ENCODE peak calls at places on chromosomes 12 and 14, in eight cellular contexts. D is aorta, S is A549, O is right atrium auricular region, F is mesenchymal stem cell, Q is mammary epithelial cell, N is small intestine, P is cardiac muscle cell. L is an unnamed sample.

GRCh38 chr14:50906326-50906725 is 34.5 kb downstream of the ABHD12B start:
- DNase-seq in D (no peak), S (no peak), O (no peak), F (no peak), Q (no peak), N (no peak), P (no peak), L (no peak)

GRCh38 chr14:70655110-70655826 is 13.6 kb downstream of the TTC9 start:
- DNase-seq in D (no peak), S (no peak), O (no peak), F (no peak), Q (no peak), N (peak), P (no peak), L (no peak)

GRCh38 chr14:95389471-95390011 is 69.8 kb upstream of the CLMN start:
- DNase-seq in D (peak), S (no peak), O (peak), F (no peak), Q (peak), N (no peak), P (peak), L (no peak)

GRCh38 chr12:96500686-96501085 is 11.3 kb downstream of the CFAP54 start:
- DNase-seq in D (no peak), S (no peak), O (no peak), F (no peak), Q (no peak), N (no peak), P (peak), L (no peak)

GRCh38 chr12:30926243-30927209 is at the start of gene TSPAN11:
- DNase-seq in D (peak), S (no peak), O (no peak), F (peak), Q (no peak), N (no peak), P (peak), L (no peak)

GRCh38 chr12:6635375-6635855 is 344 bp downstream of the LPAR5 start:
- DNase-seq in D (no peak), S (no peak), O (no peak), F (peak), Q (no peak), N (peak), P (no peak), L (no peak)

GRCh38 chr12:60594035-60594711 is 998.3 kb downstream of the SLC16A7 start:
- DNase-seq in D (no peak), S (no peak), O (no peak), F (no peak), Q (no peak), N (no peak), P (no peak), L (no peak)

GRCh38 chr14:54088271-54088670 is 131.6 kb upstream of the BMP4 start:
- DNase-seq in D (no peak), S (no peak), O (no peak), F (no peak), Q (no peak), N (no peak), P (no peak), L (no peak)

GRCh38 chr12:110743571-110744093 is 941 bp upstream of the PPP1CC start:
- DNase-seq in D (peak), S (no peak), O (peak), F (peak), Q (peak), N (peak), P (peak), L (peak)

GRCh38 chr12:72011374-72011773 is 72.7 kb downstream of the TPH2 start:
- DNase-seq in D (no peak), S (no peak), O (no peak), F (no peak), Q (no peak), N (no peak), P (peak), L (no peak)

GRCh38 chr12:80636832-80637231 is 70.6 kb upstream of the MYF6 start:
- DNase-seq in D (no peak), S (no peak), O (no peak), F (no peak), Q (no peak), N (no peak), P (no peak), L (no peak)

GRCh38 chr14:95462491-95462890 is 54.0 kb downstream of the SYNE3 start:
- DNase-seq in D (no peak), S (no peak), O (no peak), F (no peak), Q (no peak), N (no peak), P (no peak), L (no peak)

GRCh38 chr14:35244542-35244941 is 47.6 kb upstream of the PSMA6 start:
- DNase-seq in D (no peak), S (no peak), O (no peak), F (no peak), Q (no peak), N (no peak), P (no peak), L (no peak)

GRCh38 chr12:62749586-62749985 is 185.4 kb downstream of the PPM1H start:
- DNase-seq in D (no peak), S (no peak), O (no peak), F (no peak), Q (no peak), N (no peak), P (no peak), L (no peak)

GRCh38 chr12:76554411-76555225 is 5.0 kb downstream of the OSBPL8 start:
- DNase-seq in D (no peak), S (no peak), O (no peak), F (no peak), Q (no peak), N (no peak), P (no peak), L (no peak)

GRCh38 chr12:45655186-45655585 is 74.3 kb upstream of the ARID2 start:
- DNase-seq in D (no peak), S (no peak), O (no peak), F (no peak), Q (peak), N (peak), P (peak), L (no peak)

GRCh38 chr14:56487090-56487667 is 92.4 kb upstream of the TMEM260 start:
- DNase-seq in D (no peak), S (peak), O (no peak), F (peak), Q (peak), N (peak), P (peak), L (no peak)

GRCh38 chr12:124694846-124695497 is 127.6 kb upstream of the NCOR2 start:
- DNase-seq in D (peak), S (no peak), O (peak), F (no peak), Q (peak), N (no peak), P (peak), L (no peak)

GRCh38 chr12:110537605-110538409 is 35.7 kb downstream of the RAD9B start:
- DNase-seq in D (peak), S (no peak), O (no peak), F (no peak), Q (peak), N (peak), P (no peak), L (no peak)

GRCh38 chr12:93580682-93581081 is 8.2 kb downstream of the SOCS2 start:
- DNase-seq in D (no peak), S (no peak), O (no peak), F (no peak), Q (no peak), N (no peak), P (no peak), L (no peak)

GRCh38 chr12:116864371-116865160 is 16.7 kb downstream of the HRK start:
- DNase-seq in D (no peak), S (no peak), O (no peak), F (no peak), Q (peak), N (no peak), P (peak), L (no peak)

GRCh38 chr14:95291859-95292542 is 27.7 kb downstream of the CLMN start:
- DNase-seq in D (peak), S (no peak), O (peak), F (peak), Q (peak), N (peak), P (peak), L (no peak)

GRCh38 chr12:40942326-40942725 is 245.8 kb upstream of the PDZRN4 start:
- DNase-seq in D (no peak), S (no peak), O (no peak), F (peak), Q (no peak), N (no peak), P (peak), L (no peak)

GRCh38 chr14:93155667-93156066 is 29.0 kb downstream of the MOAP1 start:
- DNase-seq in D (no peak), S (no peak), O (no peak), F (no peak), Q (no peak), N (no peak), P (peak), L (no peak)

GRCh38 chr12:128792398-128792797 is 31.4 kb downstream of the SLC15A4 start:
- DNase-seq in D (no peak), S (no peak), O (no peak), F (no peak), Q (no peak), N (no peak), P (no peak), L (no peak)

GRCh38 chr14:100067481-100067880 is 2.3 kb downstream of the EVL start:
- DNase-seq in D (no peak), S (no peak), O (no peak), F (no peak), Q (no peak), N (no peak), P (no peak), L (no peak)

GRCh38 chr14:100070310-100070709 is 5.1 kb downstream of the EVL start:
- DNase-seq in D (no peak), S (no peak), O (no peak), F (no peak), Q (no peak), N (no peak), P (no peak), L (no peak)

GRCh38 chr14:100066984-100067383 is 1.8 kb downstream of the EVL start:
- DNase-seq in D (no peak), S (no peak), O (no peak), F (no peak), Q (no peak), N (no peak), P (no peak), L (no peak)

GRCh38 chr14:100069161-100069800 is 4.1 kb downstream of the EVL start:
- DNase-seq in D (no peak), S (no peak), O (no peak), F (no peak), Q (no peak), N (no peak), P (no peak), L (no peak)

DNA sequence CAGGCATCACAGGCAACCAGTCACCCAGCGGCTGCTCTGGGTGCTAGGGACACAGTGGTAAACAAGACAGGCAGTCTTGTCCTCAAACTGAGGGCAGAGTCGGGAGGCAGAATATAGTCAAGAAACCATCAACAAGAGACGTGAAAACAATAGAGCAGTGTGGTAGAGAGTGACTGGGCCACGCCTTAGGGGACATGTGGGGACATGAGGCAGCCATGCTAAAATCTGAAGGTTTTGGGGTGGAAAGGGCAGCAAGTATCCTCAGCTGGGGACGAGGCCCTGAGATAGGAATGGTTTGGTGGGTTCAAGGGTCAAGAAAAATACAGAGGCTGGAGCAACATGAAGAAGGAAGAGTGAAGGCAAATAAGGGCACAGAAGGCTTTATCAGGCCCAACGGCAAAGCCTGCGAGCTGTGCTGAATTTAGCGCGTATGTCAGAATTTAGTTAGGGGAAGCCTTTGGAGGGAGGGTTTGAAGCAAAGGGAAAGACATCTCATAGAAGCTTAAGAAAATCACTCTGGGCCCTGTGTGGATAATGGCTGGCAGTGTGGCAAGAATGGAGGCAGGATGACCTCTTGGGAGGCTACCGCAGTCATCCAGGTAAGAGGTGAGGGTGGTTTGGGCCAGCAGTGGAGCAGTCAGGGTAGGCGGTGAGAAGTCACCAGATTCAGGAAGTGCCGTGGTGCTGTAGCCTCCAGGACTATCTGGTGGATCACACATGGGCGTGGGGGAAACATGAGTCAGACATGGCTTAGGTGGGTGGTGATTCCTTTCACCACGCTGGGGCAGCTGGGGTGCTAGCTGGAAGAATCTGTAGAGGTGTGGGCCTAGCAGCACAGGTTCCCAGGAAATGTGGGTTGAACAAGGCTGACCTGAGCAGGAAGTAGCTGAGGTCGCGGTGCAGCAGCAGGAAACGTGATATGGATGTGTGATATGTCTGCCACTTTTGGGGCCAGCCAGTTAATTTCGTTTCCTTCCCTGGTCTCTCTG is 3.0 kb downstream of the EVL start:
- DNase-seq in D (no peak), S (no peak), O (peak), F (no peak), Q (peak), N (peak), P (peak), L (no peak)
- H3K27ac ChIP-seq in D (no peak), S (no peak), O (peak), F (no peak), Q (peak), N (peak), P (no peak), L (peak)

DNA sequence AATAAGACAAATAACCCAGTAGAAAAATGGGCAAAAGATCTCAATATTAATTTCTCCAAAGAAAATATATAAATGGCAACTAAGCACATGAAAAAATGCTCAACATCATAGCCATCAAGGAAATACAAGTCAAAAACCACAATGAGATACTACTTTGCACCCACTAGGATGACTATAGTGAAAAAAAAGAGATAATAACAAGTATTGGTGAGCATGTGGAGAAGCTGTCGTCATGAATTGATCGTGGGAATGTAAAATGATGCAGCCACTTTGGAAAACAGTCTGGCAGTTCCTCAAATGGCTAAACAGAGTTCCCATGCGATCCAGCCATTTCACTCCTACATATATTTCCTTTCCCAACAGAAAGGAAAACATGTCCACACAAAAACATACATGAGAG is 18.1 kb downstream of the JDP2 start:
- DNase-seq in D (no peak), S (no peak), O (no peak), F (no peak), Q (no peak), N (no peak), P (no peak), L (no peak)
- H3K4me3 ChIP-seq in D (no peak), S (no peak), O (no peak), F (no peak), Q (no peak), N (no peak), P (no peak), L (no peak)

GRCh38 chr14:69636718-69637480 is 25.5 kb downstream of the SUSD6 start:
- DNase-seq in D (no peak), S (no peak), O (no peak), F (no peak), Q (no peak), N (peak), P (no peak), L (no peak)
- H3K27ac ChIP-seq in D (peak), S (peak), O (peak), F (no peak), Q (no peak), N (peak), P (peak), L (peak)

GRCh38 chr12:49094966-49095365 is 365 bp upstream of the DHH start:
- DNase-seq in D (peak), S (no peak), O (no peak), F (no peak), Q (no peak), N (no peak), P (no peak), L (no peak)
- H3K4me3 ChIP-seq in D (no peak), S (no peak), O (no peak), F (no peak), Q (no peak), N (no peak), P (peak), L (no peak)

GRCh38 chr12:10069099-10069498 is 29.7 kb downstream of the CLEC1A start:
- DNase-seq in D (no peak), S (no peak), O (no peak), F (peak), Q (no peak), N (no peak), P (no peak), L (no peak)
- H3K27ac ChIP-seq in D (no peak), S (no peak), O (peak), F (no peak), Q (no peak), N (peak), P (no peak), L (peak)

GRCh38 chr12:64781374-64782029 is 22.3 kb upstream of the GNS start:
- DNase-seq in D (no peak), S (no peak), O (no peak), F (no peak), Q (no peak), N (peak), P (no peak), L (no peak)
- H3K4me3 ChIP-seq in D (peak), S (peak), O (peak), F (no peak), Q (peak), N (peak), P (peak), L (peak)

DNA sequence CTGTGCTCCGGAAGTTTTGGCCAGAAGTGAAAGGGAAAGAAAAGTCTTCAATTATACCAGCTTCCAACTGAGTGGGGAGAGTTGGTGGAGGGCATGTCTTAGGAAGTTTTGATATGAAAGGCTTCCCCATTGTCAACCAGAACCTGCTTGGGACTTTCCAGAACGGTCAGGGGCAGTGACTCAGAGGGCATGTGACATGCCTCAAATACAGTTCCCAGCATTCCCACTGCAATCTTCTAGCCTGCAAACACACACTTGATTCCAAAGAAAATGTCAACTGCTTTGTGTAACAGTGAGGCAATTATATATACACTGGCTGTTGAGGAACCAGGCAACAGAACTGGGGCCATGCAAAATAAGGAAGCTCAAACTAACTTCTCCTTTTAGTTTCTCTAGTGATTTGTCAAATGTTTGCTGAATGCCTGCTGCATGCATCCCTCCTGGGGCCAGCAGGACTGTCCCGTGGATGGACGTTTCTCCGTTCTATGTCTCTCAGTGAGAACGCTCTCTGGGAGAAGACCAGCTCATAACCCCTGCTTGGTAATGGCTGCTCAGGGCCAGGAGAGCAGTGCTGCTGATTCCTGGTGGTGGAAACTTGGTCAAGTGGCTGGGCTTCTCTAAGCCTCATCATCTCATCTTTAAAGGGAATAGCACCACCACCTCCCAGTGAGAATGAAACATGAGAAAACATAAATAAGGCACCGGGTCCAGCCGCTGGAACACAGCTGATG is 18.3 kb downstream of the SLC25A47 start:
- DNase-seq in D (peak), S (peak), O (peak), F (peak), Q (peak), N (peak), P (peak), L (no peak)
- H3K27ac ChIP-seq in D (peak), S (peak), O (peak), F (peak), Q (peak), N (peak), P (no peak), L (peak)